ENCODE peak calls at places on chromosomes 1 and 21, in ten cellular contexts. C, Z, L, E, B, T, M, H, Q and G are unnamed samples.

GRCh38 chr1:28039341-28039740 is 49.1 kb downstream of the EYA3 start:
- DNase-seq in C (no peak), Z (no peak), L (no peak), E (no peak), B (no peak), T (no peak), M (no peak), H (no peak), Q (no peak), G (no peak)

GRCh38 chr1:36203554-36204346 is 20.5 kb upstream of the THRAP3 start:
- DNase-seq in C (peak), Z (no peak), L (peak), E (peak), B (peak), T (peak), M (no peak), H (peak), Q (no peak), G (peak)

GRCh38 chr1:51355382-51355781 is 25.0 kb upstream of the TTC39A start:
- DNase-seq in C (no peak), Z (no peak), L (no peak), E (no peak), B (no peak), T (no peak), M (no peak), H (no peak), Q (no peak), G (no peak)

GRCh38 chr1:240575976-240576666 is 35.8 kb downstream of the GREM2 start:
- DNase-seq in C (no peak), Z (no peak), L (peak), E (no peak), B (no peak), T (no peak), M (peak), H (peak), Q (peak), G (no peak)

GRCh38 chr1:228158690-228159665 is 6.6 kb upstream of the IBA57 start:
- DNase-seq in C (no peak), Z (no peak), L (no peak), E (no peak), B (no peak), T (no peak), M (no peak), H (no peak), Q (no peak), G (no peak)

GRCh38 chr1:61950418-61950817 is 208.1 kb downstream of the PATJ start:
- DNase-seq in C (no peak), Z (no peak), L (no peak), E (no peak), B (no peak), T (no peak), M (no peak), H (peak), Q (peak), G (no peak)

GRCh38 chr1:246647113-246647512 is 77.1 kb upstream of the SCCPDH start:
- DNase-seq in C (no peak), Z (peak), L (peak), E (no peak), B (peak), T (peak), M (no peak), H (peak), Q (peak), G (no peak)

GRCh38 chr21:37645848-37646247 is 270.4 kb downstream of the KCNJ6 start:
- DNase-seq in C (no peak), Z (no peak), L (no peak), E (no peak), B (no peak), T (no peak), M (no peak), H (no peak), Q (no peak), G (no peak)

GRCh38 chr1:91783423-91784162 is 102.4 kb downstream of the TGFBR3 start:
- DNase-seq in C (no peak), Z (no peak), L (no peak), E (no peak), B (no peak), T (no peak), M (no peak), H (peak), Q (peak), G (no peak)

GRCh38 chr1:42214447-42214871 is 49.9 kb upstream of the GUCA2A start:
- DNase-seq in C (no peak), Z (no peak), L (peak), E (no peak), B (no peak), T (peak), M (no peak), H (peak), Q (peak), G (no peak)

GRCh38 chr1:97174039-97174704 is 452.6 kb downstream of the PTBP2 start:
- DNase-seq in C (no peak), Z (no peak), L (no peak), E (no peak), B (no peak), T (no peak), M (no peak), H (peak), Q (peak), G (no peak)

GRCh38 chr1:8214501-8215173 is 103.3 kb upstream of the SLC45A1 start:
- DNase-seq in C (no peak), Z (no peak), L (no peak), E (no peak), B (no peak), T (no peak), M (no peak), H (peak), Q (no peak), G (no peak)

GRCh38 chr21:17796503-17796902 is 22.7 kb downstream of the C21orf91 start:
- DNase-seq in C (no peak), Z (no peak), L (no peak), E (no peak), B (no peak), T (no peak), M (no peak), H (no peak), Q (no peak), G (no peak)

GRCh38 chr21:37101384-37101783 is 28.3 kb downstream of the TTC3 start:
- DNase-seq in C (no peak), Z (no peak), L (no peak), E (no peak), B (no peak), T (no peak), M (no peak), H (peak), Q (no peak), G (no peak)

GRCh38 chr21:29788752-29789151 is 151.0 kb downstream of the GRIK1 start:
- DNase-seq in C (no peak), Z (no peak), L (no peak), E (no peak), B (no peak), T (no peak), M (no peak), H (no peak), Q (no peak), G (no peak)

GRCh38 chr1:184866991-184867788 is 107.1 kb downstream of the NIBAN1 start:
- DNase-seq in C (no peak), Z (no peak), L (peak), E (no peak), B (no peak), T (peak), M (peak), H (peak), Q (peak), G (peak)

GRCh38 chr1:17018849-17019248 is 7.1 kb upstream of the ATP13A2 start:
- DNase-seq in C (no peak), Z (no peak), L (no peak), E (no peak), B (no peak), T (no peak), M (no peak), H (no peak), Q (no peak), G (peak)

GRCh38 chr1:237467320-237467719 is 423.4 kb downstream of the ZP4 start:
- DNase-seq in C (no peak), Z (no peak), L (no peak), E (no peak), B (no peak), T (no peak), M (no peak), H (no peak), Q (no peak), G (no peak)

GRCh38 chr1:43554444-43554992 is 23.8 kb downstream of the PTPRF start:
- DNase-seq in C (no peak), Z (peak), L (no peak), E (no peak), B (no peak), T (no peak), M (peak), H (peak), Q (peak), G (no peak)

GRCh38 chr1:155282488-155283086 is 5.3 kb downstream of the HCN3 start:
- DNase-seq in C (no peak), Z (no peak), L (no peak), E (no peak), B (no peak), T (no peak), M (no peak), H (no peak), Q (no peak), G (no peak)
- TF ChIP-seq CTCF in C (no peak), Z (no peak), L (no peak), E (no peak), B (no peak), T (no peak), M (no peak), H (no peak), Q (no peak), G (no peak)

DNA sequence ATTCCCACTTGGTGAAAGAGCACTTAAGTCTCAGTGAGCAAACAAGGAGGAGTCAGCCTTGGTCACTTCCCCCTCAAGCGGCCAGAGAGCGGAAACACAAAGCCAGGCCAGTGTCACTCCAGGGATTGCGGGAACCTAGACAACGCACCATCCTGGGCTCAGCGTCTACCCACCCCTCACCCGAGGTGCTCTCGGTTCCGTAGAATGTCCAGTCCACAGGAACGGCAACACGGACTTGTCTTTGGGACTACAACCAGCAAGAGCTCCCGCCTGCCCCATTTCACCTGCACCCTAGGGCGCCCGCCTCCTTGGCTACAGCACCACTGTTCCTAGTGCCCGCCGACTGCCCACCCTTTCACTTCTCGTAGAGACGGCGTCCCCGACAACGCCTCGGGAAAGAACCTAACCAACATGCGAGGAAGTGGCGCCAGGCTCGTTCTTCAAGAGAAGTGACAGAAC is 511 bp downstream of the GDAP2 start:
- DNase-seq in C (peak), Z (peak), L (peak), E (peak), B (peak), T (peak), M (peak), H (peak), Q (peak), G (peak)
- TF ChIP-seq CTCF in C (no peak), Z (no peak), L (no peak), E (no peak), B (peak), T (peak), M (no peak), H (peak), Q (peak), G (no peak)

DNA sequence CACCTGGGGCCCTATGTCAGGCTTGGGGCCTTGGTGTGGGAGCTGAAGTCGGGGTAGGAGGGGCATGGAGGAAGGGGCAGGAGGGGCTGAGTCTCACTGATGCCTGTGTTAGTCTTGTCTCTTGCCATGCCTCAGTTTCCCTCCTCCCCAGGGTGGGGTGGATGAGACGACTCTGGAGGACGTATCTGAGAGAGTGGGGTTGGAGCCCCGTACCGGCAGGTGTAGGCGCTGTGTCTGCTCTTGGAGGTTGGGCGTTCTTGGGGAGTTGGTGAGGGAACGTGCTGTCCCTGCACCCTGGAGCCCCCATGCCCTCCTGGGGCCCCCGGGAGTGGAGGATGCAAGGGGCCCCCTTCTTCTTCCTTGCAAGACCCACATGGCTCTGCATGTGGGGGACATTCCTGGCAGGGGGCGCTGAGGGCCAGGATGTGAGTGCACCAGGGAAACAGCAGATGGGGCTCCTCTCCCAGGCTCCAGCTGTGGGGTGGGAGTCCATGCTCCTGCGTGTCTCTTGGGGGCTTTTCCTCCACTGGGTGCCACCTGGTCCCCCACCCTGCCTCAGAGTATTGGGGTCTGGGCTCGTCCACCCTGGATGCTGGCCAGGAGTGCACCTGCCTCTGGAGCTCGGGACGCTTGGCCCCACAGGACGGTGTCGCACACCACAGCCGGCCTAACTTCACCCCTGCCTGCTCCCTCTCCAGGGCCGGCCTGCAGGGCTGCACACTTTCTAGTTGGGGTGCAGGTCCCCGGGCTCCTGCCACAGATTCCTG is 1.4 kb upstream of the TNFRSF14 start:
- DNase-seq in C (no peak), Z (peak), L (peak), E (no peak), B (no peak), T (peak), M (peak), H (no peak), Q (no peak), G (peak)
- TF ChIP-seq CTCF in C (no peak), Z (no peak), L (peak), E (no peak), B (peak), T (peak), M (peak), H (peak), Q (peak), G (peak)

GRCh38 chr1:73331726-73332125 is 866.2 kb downstream of the LRRIQ3 start:
- DNase-seq in C (no peak), Z (no peak), L (no peak), E (no peak), B (no peak), T (no peak), M (no peak), H (no peak), Q (no peak), G (no peak)

GRCh38 chr1:73327998-73328397 is 870.0 kb downstream of the LRRIQ3 start:
- DNase-seq in C (no peak), Z (no peak), L (no peak), E (no peak), B (no peak), T (no peak), M (no peak), H (no peak), Q (no peak), G (no peak)

DNA sequence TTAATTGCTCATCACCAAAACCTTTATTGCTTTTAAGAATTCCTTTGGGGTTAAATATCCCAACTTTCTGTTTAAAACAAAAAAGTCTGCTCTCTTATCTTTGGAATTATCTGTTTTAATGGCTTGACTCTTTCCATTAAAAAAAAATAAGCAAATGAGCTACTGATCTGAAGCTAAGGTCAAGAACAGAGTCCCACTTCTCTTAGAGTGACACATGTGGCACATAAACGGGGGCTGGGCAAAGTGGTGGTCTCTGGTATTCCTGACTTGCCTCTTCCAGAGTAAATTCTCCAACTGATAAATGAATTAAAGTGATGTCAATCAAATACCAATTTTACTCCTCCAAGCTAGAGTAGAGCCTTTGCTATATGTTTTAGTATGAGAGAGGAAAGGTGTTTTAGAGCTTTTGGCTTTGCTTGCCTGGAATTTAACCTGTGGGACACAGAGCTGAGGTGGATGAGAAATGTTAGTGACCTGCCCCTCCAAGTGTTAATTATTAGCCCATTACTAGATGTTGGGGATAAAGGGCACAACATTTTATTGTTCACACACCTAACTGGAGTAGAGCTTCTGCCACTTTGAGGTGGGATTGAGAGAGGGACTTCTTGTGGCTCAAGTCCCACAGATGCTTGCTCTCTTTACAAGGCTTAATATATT is 864.0 kb downstream of the LRRIQ3 start:
- DNase-seq in C (no peak), Z (no peak), L (no peak), E (no peak), B (no peak), T (no peak), M (no peak), H (no peak), Q (no peak), G (no peak)
- TF ChIP-seq CTCF in C (no peak), Z (no peak), L (no peak), E (no peak), B (no peak), T (no peak), M (no peak), H (no peak), Q (no peak), G (no peak)

GRCh38 chr1:179441456-179441855 is 75.7 kb downstream of the AXDND1 start:
- DNase-seq in C (no peak), Z (no peak), L (no peak), E (no peak), B (no peak), T (no peak), M (no peak), H (no peak), Q (no peak), G (no peak)
- TF ChIP-seq CTCF in C (no peak), Z (no peak), L (no peak), E (no peak), B (no peak), T (no peak), M (no peak), H (no peak), Q (no peak), G (no peak)

DNA sequence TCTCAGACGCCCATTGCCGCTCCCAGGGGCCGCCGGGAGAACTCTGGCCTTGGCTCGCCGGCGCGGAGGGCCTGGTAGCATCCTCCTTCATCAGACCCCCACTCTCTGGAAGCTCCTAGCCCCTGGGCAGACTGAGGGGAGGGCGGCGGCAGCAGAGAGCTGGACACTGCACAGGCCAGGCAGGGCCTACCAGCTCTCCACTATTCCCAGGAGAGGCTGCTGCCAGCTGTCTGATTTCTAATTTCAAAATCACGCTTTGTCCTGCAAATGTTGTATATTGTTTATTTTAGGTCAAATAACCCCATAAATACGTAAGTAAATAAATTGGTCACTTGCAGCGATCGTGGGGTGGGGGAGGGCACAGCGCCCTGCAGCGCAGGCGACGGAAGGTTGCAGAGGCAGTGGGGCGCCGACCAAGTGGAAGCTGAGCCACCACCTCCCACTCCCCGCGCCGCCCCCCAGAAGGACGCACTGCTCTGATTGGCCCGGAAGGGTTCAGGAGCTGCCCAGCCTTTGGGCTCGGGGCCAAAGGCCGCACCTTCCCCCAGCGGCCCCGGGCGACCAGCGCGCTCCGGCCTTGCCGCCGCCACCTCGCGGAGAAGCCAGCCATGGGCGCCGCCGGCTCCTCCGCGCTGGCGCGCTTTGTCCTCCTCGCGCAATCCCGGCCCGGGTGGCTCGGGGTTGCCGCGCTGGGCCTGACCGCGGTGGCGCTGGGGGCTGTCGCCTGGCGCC is at the start of gene MTARC1:
- DNase-seq in C (no peak), Z (peak), L (no peak), E (no peak), B (peak), T (peak), M (no peak), H (peak), Q (peak), G (peak)
- TF ChIP-seq CTCF in C (no peak), Z (no peak), L (peak), E (peak), B (peak), T (peak), M (no peak), H (no peak), Q (peak), G (no peak)

GRCh38 chr1:115164940-115165718 is 75.8 kb upstream of the TSPAN2 start:
- DNase-seq in C (no peak), Z (no peak), L (no peak), E (no peak), B (no peak), T (no peak), M (no peak), H (no peak), Q (no peak), G (no peak)

GRCh38 chr1:115165776-115166175 is 76.5 kb upstream of the TSPAN2 start:
- DNase-seq in C (no peak), Z (no peak), L (no peak), E (no peak), B (no peak), T (no peak), M (no peak), H (no peak), Q (peak), G (no peak)

GRCh38 chr1:115168026-115168425 is 78.7 kb upstream of the TSPAN2 start:
- DNase-seq in C (no peak), Z (no peak), L (no peak), E (no peak), B (no peak), T (no peak), M (no peak), H (no peak), Q (no peak), G (no peak)

GRCh38 chr1:115164484-115164883 is 75.2 kb upstream of the TSPAN2 start:
- DNase-seq in C (no peak), Z (no peak), L (peak), E (no peak), B (no peak), T (no peak), M (no peak), H (peak), Q (peak), G (no peak)

DNA sequence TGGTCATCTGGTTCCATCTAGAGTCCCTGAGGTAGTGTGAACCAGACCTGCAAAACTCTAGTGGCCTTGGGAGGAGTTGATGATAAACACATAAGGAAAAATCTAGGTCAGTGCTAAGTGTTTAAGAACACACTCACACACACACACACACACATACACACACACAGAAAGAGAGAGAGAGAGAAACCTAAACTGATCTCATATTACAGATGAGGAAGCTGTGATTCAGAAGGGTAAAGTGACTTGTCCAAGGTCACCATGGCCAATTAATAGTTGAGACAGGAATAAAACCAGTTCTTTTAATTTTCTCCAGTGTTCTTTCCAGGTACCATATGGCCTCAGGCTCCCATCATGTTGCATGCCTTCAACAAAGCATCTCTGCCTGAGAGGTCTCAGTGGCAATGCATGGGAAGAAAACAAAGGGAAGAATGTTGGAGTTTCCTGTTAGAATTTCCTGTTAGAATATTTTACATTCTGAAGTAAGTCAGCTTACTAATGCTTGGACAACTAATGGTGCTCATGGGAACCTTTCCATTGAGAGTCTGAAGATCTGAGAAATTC is 77.3 kb upstream of the TSPAN2 start:
- DNase-seq in C (no peak), Z (no peak), L (no peak), E (no peak), B (no peak), T (no peak), M (no peak), H (peak), Q (peak), G (no peak)
- TF ChIP-seq CTCF in C (no peak), Z (no peak), L (no peak), E (no peak), B (no peak), T (no peak), M (no peak), H (no peak), Q (no peak), G (no peak)